ENCODE peak calls at places on chromosomes 3 and 15, in eight cellular contexts. M, Y, D, K, G, T, J and O are unnamed samples.

GRCh38 chr3:127990461-127990860 is 61.8 kb upstream of the SEC61A1 start:
- DNase-seq in K (no peak), D (no peak), T (no peak), Y (no peak), J (no peak), M (no peak), G (no peak), O (no peak)

GRCh38 chr3:57587946-57588345 is 9.2 kb downstream of the ARF4 start:
- DNase-seq in G (no peak), J (no peak), D (no peak), T (no peak), Y (no peak), M (no peak), K (no peak), O (no peak)

GRCh38 chr15:43094416-43095039 is 11.3 kb downstream of the UBR1 start:
- DNase-seq in Y (no peak), M (no peak), G (no peak), D (no peak), T (no peak), K (no peak), J (no peak), O (no peak)

GRCh38 chr15:42102646-42103235 is 8.4 kb upstream of the PLA2G4D start:
- DNase-seq in K (no peak), D (no peak), Y (no peak), J (no peak), T (peak), G (no peak), M (no peak), O (no peak)

GRCh38 chr3:139202226-139202958 is 141.4 kb upstream of the MRPS22 start:
- DNase-seq in J (no peak), T (no peak), G (peak), Y (peak), M (peak), D (peak), K (peak), O (peak)

GRCh38 chr3:139689122-139689521 is 11.3 kb upstream of the NMNAT3 start:
- DNase-seq in M (no peak), K (no peak), Y (no peak), T (no peak), D (no peak), G (no peak), J (no peak), O (peak)

GRCh38 chr3:151866711-151867410 is 6.6 kb upstream of the SUCNR1 start:
- DNase-seq in D (no peak), Y (no peak), G (no peak), T (peak), K (no peak), M (no peak), J (no peak), O (no peak)

GRCh38 chr3:58524326-58524888 is 12.6 kb downstream of the ACOX2 start:
- DNase-seq in J (no peak), M (no peak), D (no peak), T (no peak), G (no peak), K (no peak), Y (no peak), O (no peak)

GRCh38 chr3:55554621-55555020 is 67.5 kb upstream of the WNT5A start:
- DNase-seq in G (no peak), J (no peak), D (peak), K (no peak), M (no peak), T (no peak), Y (no peak), O (peak)

GRCh38 chr3:119173325-119173724 is at the start of gene UPK1B:
- DNase-seq in M (no peak), T (no peak), G (peak), J (no peak), K (no peak), Y (no peak), D (peak), O (peak)

GRCh38 chr15:23422946-23423708 is 23.9 kb downstream of the GOLGA6L2 start:
- DNase-seq in G (no peak), K (no peak), M (peak), Y (no peak), T (no peak), D (no peak), J (no peak), O (no peak)

GRCh38 chr3:14222900-14223594 is 44.4 kb downstream of the LSM3 start:
- DNase-seq in K (no peak), M (no peak), T (no peak), G (no peak), D (no peak), Y (no peak), J (peak), O (no peak)

GRCh38 chr15:62790531-62790930 is 252.0 kb upstream of the TPM1 start:
- DNase-seq in J (no peak), Y (no peak), M (no peak), G (no peak), D (no peak), K (no peak), T (no peak), O (no peak)

GRCh38 chr3:196694202-196694638 is 17.8 kb downstream of the CEP19 start:
- DNase-seq in G (no peak), J (no peak), K (peak), T (no peak), M (no peak), Y (no peak), D (no peak), O (no peak)

GRCh38 chr3:133843634-133844033 is 38.0 kb downstream of the SRPRB start:
- DNase-seq in M (no peak), G (peak), D (no peak), K (no peak), J (no peak), Y (no peak), T (no peak), O (no peak)

GRCh38 chr3:112807685-112808084 is 39.0 kb downstream of the CD200R1L start:
- DNase-seq in D (no peak), T (no peak), M (no peak), G (no peak), J (no peak), K (no peak), Y (no peak), O (no peak)

GRCh38 chr3:33636125-33636855 is 81.8 kb downstream of the CLASP2 start:
- DNase-seq in D (no peak), T (peak), G (peak), Y (peak), M (peak), K (peak), J (no peak), O (peak)

GRCh38 chr15:42772126-42772525 is 35.2 kb upstream of the CDAN1 start:
- DNase-seq in K (no peak), G (no peak), T (no peak), M (no peak), Y (no peak), J (no peak), D (no peak), O (no peak)

GRCh38 chr15:71899665-71900064 is 89.3 kb downstream of the NR2E3 start:
- DNase-seq in G (no peak), J (no peak), Y (no peak), K (no peak), M (no peak), D (no peak), T (no peak), O (peak)

GRCh38 chr3:13878711-13879101 is 1.2 kb downstream of the WNT7A start:
- DNase-seq in D (peak), J (no peak), Y (no peak), K (peak), T (no peak), G (no peak), M (no peak), O (peak)

GRCh38 chr15:73457334-73457733 is 14.4 kb downstream of the REC114 start:
- DNase-seq in T (no peak), J (no peak), G (no peak), Y (no peak), K (no peak), D (no peak), M (no peak), O (no peak)

GRCh38 chr15:36479200-36479896 is 100.1 kb upstream of the CDIN1 start:
- DNase-seq in T (no peak), M (no peak), Y (no peak), D (no peak), J (no peak), K (no peak), G (no peak), O (peak)

GRCh38 chr3:102206506-102207145 is 228.2 kb upstream of the ZPLD1 start:
- DNase-seq in J (no peak), K (no peak), D (no peak), T (peak), Y (no peak), M (no peak), G (no peak), O (peak)

GRCh38 chr3:37229740-37230139 is 55.4 kb upstream of the LRRFIP2 start:
- DNase-seq in Y (no peak), G (peak), J (no peak), D (no peak), K (no peak), T (peak), M (peak), O (no peak)
- TF ChIP-seq POLR2AphosphoS5 in Y (no peak), G (peak), J (no peak), D (no peak), K (no peak), T (no peak), M (no peak), O (no peak)

GRCh38 chr15:48559270-48559669 is 86.2 kb downstream of the FBN1 start:
- DNase-seq in G (no peak), T (peak), Y (no peak), D (no peak), M (no peak), K (no peak), J (no peak), O (peak)
- H3K4me2 ChIP-seq in G (no peak), T (no peak), Y (no peak), D (no peak), M (no peak), K (peak), J (no peak), O (no peak)

GRCh38 chr3:64061628-64062027 is 38.3 kb upstream of the PSMD6 start:
- DNase-seq in D (no peak), J (no peak), M (no peak), G (no peak), Y (no peak), T (no peak), K (no peak), O (no peak)

GRCh38 chr3:64056616-64057165 is 33.4 kb upstream of the PSMD6 start:
- DNase-seq in J (no peak), Y (no peak), T (no peak), K (no peak), M (no peak), G (no peak), D (no peak), O (no peak)

GRCh38 chr3:64059484-64059883 is 36.2 kb upstream of the PSMD6 start:
- DNase-seq in G (no peak), K (no peak), J (no peak), T (no peak), Y (no peak), M (no peak), D (no peak), O (no peak)

GRCh38 chr3:64057231-64057630 is 33.9 kb upstream of the PSMD6 start:
- DNase-seq in Y (no peak), J (no peak), K (no peak), T (no peak), M (no peak), G (no peak), D (no peak), O (no peak)

GRCh38 chr3:64058592-64058991 is 35.3 kb upstream of the PSMD6 start:
- DNase-seq in D (no peak), G (no peak), J (no peak), M (no peak), T (no peak), K (no peak), Y (no peak), O (no peak)
- TF ChIP-seq POLR2AphosphoS5 in D (no peak), G (no peak), J (no peak), M (no peak), T (no peak), K (no peak), Y (no peak), O (no peak)

GRCh38 chr15:70257573-70258220 is 160.0 kb upstream of the TLE3 start:
- DNase-seq in M (no peak), T (no peak), G (no peak), Y (no peak), J (no peak), K (no peak), D (no peak), O (no peak)
- H3K4me2 ChIP-seq in M (no peak), T (no peak), G (no peak), Y (no peak), J (peak), K (no peak), D (no peak), O (no peak)

DNA sequence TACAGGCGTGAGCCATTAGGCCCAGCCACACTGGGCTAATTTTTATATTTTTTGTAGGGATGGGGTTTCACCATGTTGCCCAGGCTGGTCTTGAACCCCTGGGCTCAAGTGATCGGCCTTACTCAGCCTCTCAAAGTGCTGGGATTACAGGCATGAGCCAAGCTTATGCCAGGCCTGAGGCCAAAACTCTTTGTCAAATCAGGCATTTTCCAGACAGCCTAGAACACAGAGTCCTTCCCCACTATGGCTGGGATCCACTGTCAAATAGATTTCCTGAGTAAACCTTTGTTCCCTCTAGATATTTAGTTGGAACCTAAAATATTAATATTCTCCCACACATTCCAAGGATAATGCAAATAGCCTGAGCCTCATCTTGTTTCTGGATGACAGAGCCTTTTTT is 13.5 kb downstream of the C3orf62 start:
- DNase-seq in K (no peak), G (no peak), Y (no peak), J (no peak), D (no peak), M (no peak), T (no peak), O (no peak)
- TF ChIP-seq POLR2AphosphoS5 in K (no peak), G (no peak), Y (no peak), J (no peak), D (no peak), M (no peak), T (no peak), O (no peak)

GRCh38 chr15:78604420-78604819 is 16.4 kb downstream of the CHRNA3 start:
- DNase-seq in D (no peak), K (no peak), M (no peak), J (no peak), G (no peak), Y (no peak), T (no peak), O (no peak)
- H3K4me2 ChIP-seq in D (no peak), K (no peak), M (no peak), J (no peak), G (no peak), Y (no peak), T (no peak), O (no peak)

GRCh38 chr3:42600958-42601675 is 631 bp downstream of the NKTR start:
- DNase-seq in M (peak), D (peak), Y (no peak), G (peak), T (peak), J (no peak), K (no peak), O (peak)
- TF ChIP-seq POLR2AphosphoS5 in M (no peak), D (peak), Y (no peak), G (peak), T (no peak), J (no peak), K (no peak), O (peak)

DNA sequence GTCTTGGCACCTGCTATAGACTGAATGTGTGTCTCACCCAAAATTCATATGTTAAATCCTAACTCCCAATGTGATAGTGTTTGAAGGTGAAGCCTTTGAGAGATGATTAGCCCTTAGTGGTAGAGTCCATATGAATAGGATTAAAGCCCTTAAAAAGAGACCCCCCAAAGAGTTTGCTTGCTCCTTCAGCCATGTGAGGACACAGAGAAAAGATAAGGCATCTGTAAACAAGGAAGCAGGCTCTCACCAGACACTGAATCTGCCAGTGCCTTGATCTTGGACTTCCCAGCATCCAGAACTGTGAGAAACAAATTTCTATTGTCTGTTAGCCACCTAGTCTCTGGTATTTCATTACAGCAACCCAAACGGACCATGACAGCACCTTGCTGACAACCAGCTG is 16.6 kb downstream of the KPNA1 start:
- DNase-seq in D (no peak), M (no peak), Y (no peak), J (no peak), T (no peak), K (no peak), G (no peak), O (peak)
- H3K4me2 ChIP-seq in D (no peak), M (no peak), Y (peak), J (peak), T (no peak), K (no peak), G (no peak), O (no peak)

DNA sequence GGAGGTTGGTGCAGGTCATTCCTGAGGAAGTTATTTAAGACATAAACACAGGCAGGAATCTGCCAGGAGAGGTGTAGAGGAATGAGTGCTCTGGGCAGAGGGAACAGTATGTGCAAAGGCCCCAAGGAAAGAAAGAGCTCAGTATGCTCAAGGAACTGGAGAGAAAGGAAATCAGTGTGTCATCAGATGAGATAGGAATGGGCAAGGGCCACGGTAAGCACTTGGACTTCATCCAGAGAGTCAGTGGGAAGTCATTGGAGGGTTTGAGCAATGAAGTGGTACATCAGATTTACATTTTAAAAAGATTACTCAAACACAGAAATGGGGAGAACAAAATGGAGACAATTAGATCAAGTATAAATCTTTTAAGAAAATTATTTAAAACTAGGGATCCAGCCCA is 272.2 kb downstream of the ADAMTSL3 start:
- DNase-seq in D (no peak), T (no peak), K (no peak), J (no peak), G (no peak), Y (no peak), M (no peak), O (no peak)
- TF ChIP-seq POLR2AphosphoS5 in D (no peak), T (no peak), K (no peak), J (no peak), G (no peak), Y (no peak), M (no peak), O (no peak)

GRCh38 chr3:143754090-143754489 is 94.2 kb downstream of the SLC9A9 start:
- DNase-seq in G (no peak), J (no peak), D (no peak), Y (no peak), K (no peak), T (no peak), M (no peak), O (no peak)

GRCh38 chr3:143753456-143753855 is 94.8 kb downstream of the SLC9A9 start:
- DNase-seq in D (no peak), Y (no peak), M (no peak), T (no peak), K (no peak), G (no peak), J (no peak), O (no peak)

GRCh38 chr3:143751643-143752178 is 96.6 kb downstream of the SLC9A9 start:
- DNase-seq in M (no peak), J (peak), D (no peak), G (no peak), Y (no peak), T (no peak), K (no peak), O (no peak)

GRCh38 chr3:143757691-143758090 is 90.6 kb downstream of the SLC9A9 start:
- DNase-seq in T (no peak), M (no peak), Y (no peak), G (no peak), D (no peak), J (no peak), K (no peak), O (no peak)

GRCh38 chr3:143755978-143756377 is 92.3 kb downstream of the SLC9A9 start:
- DNase-seq in T (no peak), Y (no peak), J (no peak), D (no peak), G (no peak), M (no peak), K (no peak), O (no peak)
- H3K4me2 ChIP-seq in T (no peak), Y (no peak), J (no peak), D (no peak), G (no peak), M (no peak), K (no peak), O (no peak)